ENCODE peak calls at places on chromosomes 5 and 9, in four cellular contexts. One of them, this sample, is unnamed.

GRCh38 chr9:135146766-135147472 is 59.5 kb downstream of the OLFM1 start:
- DNase-seq in activated T-helper 1 cell treated with anti-CD3 and anti-CD28 coated beads, Interleukin-12 subunit alpha, Interleukin-12 subunit beta, Interleukin-2, Interleukin-4 antibody, amounts not matched to agents 30 ng/mL and 10 ng/mL and 1 ng/mL, durations not matched to agents 14 hours and 24 hours and 36 hours: no peak
- DNase-seq in left lobe of liver: no peak
- DNase-seq in COR-L47: no peak
- DNase-seq in this sample: no peak

GRCh38 chr9:131379056-131379455 is 14.8 kb upstream of the PRRC2B start:
- DNase-seq in left lobe of liver: no peak
- DNase-seq in COR-L47: no peak
- DNase-seq in activated T-helper 1 cell treated with anti-CD3 and anti-CD28 coated beads, Interleukin-12 subunit alpha, Interleukin-12 subunit beta, Interleukin-2, Interleukin-4 antibody, amounts not matched to agents 30 ng/mL and 10 ng/mL and 1 ng/mL, durations not matched to agents 14 hours and 24 hours and 36 hours: no peak
- DNase-seq in this sample: no peak

GRCh38 chr5:16385516-16386090 is 80.0 kb downstream of the ZNF622 start:
- DNase-seq in left lobe of liver: no peak
- DNase-seq in activated T-helper 1 cell treated with anti-CD3 and anti-CD28 coated beads, Interleukin-12 subunit alpha, Interleukin-12 subunit beta, Interleukin-2, Interleukin-4 antibody, amounts not matched to agents 30 ng/mL and 10 ng/mL and 1 ng/mL, durations not matched to agents 14 hours and 24 hours and 36 hours: no peak
- DNase-seq in COR-L47: peak
- DNase-seq in this sample: no peak

GRCh38 chr5:175870820-175871447 is 444 bp upstream of the CPLX2 start:
- DNase-seq in left lobe of liver: no peak
- DNase-seq in activated T-helper 1 cell treated with anti-CD3 and anti-CD28 coated beads, Interleukin-12 subunit alpha, Interleukin-12 subunit beta, Interleukin-2, Interleukin-4 antibody, amounts not matched to agents 30 ng/mL and 10 ng/mL and 1 ng/mL, durations not matched to agents 14 hours and 24 hours and 36 hours: no peak
- DNase-seq in COR-L47: no peak
- DNase-seq in this sample: no peak

GRCh38 chr5:76849767-76850291 is at the start of gene S100Z:
- DNase-seq in left lobe of liver: no peak
- DNase-seq in activated T-helper 1 cell treated with anti-CD3 and anti-CD28 coated beads, Interleukin-12 subunit alpha, Interleukin-12 subunit beta, Interleukin-2, Interleukin-4 antibody, amounts not matched to agents 30 ng/mL and 10 ng/mL and 1 ng/mL, durations not matched to agents 14 hours and 24 hours and 36 hours: peak
- DNase-seq in COR-L47: no peak
- DNase-seq in this sample: no peak

GRCh38 chr5:147973086-147973485 is 66.7 kb upstream of the C5orf46 start:
- DNase-seq in left lobe of liver: no peak
- DNase-seq in activated T-helper 1 cell treated with anti-CD3 and anti-CD28 coated beads, Interleukin-12 subunit alpha, Interleukin-12 subunit beta, Interleukin-2, Interleukin-4 antibody, amounts not matched to agents 30 ng/mL and 10 ng/mL and 1 ng/mL, durations not matched to agents 14 hours and 24 hours and 36 hours: no peak
- DNase-seq in COR-L47: no peak
- DNase-seq in this sample: no peak

GRCh38 chr9:127943746-127944145 is 6.1 kb upstream of the DPM2 start:
- DNase-seq in left lobe of liver: peak
- DNase-seq in COR-L47: peak
- DNase-seq in activated T-helper 1 cell treated with anti-CD3 and anti-CD28 coated beads, Interleukin-12 subunit alpha, Interleukin-12 subunit beta, Interleukin-2, Interleukin-4 antibody, amounts not matched to agents 30 ng/mL and 10 ng/mL and 1 ng/mL, durations not matched to agents 14 hours and 24 hours and 36 hours: peak
- DNase-seq in this sample: peak

GRCh38 chr9:8733096-8733954 is 933.7 kb upstream of the DMAC1 start:
- DNase-seq in COR-L47: peak
- DNase-seq in left lobe of liver: no peak
- DNase-seq in activated T-helper 1 cell treated with anti-CD3 and anti-CD28 coated beads, Interleukin-12 subunit alpha, Interleukin-12 subunit beta, Interleukin-2, Interleukin-4 antibody, amounts not matched to agents 30 ng/mL and 10 ng/mL and 1 ng/mL, durations not matched to agents 14 hours and 24 hours and 36 hours: no peak
- DNase-seq in this sample: peak

GRCh38 chr5:36164461-36164860 is 12.6 kb downstream of the SKP2 start:
- DNase-seq in activated T-helper 1 cell treated with anti-CD3 and anti-CD28 coated beads, Interleukin-12 subunit alpha, Interleukin-12 subunit beta, Interleukin-2, Interleukin-4 antibody, amounts not matched to agents 30 ng/mL and 10 ng/mL and 1 ng/mL, durations not matched to agents 14 hours and 24 hours and 36 hours: no peak
- DNase-seq in COR-L47: no peak
- DNase-seq in left lobe of liver: no peak
- DNase-seq in this sample: no peak

GRCh38 chr5:150511641-150512367 is 3.9 kb downstream of the NDST1 start:
- DNase-seq in COR-L47: no peak
- DNase-seq in activated T-helper 1 cell treated with anti-CD3 and anti-CD28 coated beads, Interleukin-12 subunit alpha, Interleukin-12 subunit beta, Interleukin-2, Interleukin-4 antibody, amounts not matched to agents 30 ng/mL and 10 ng/mL and 1 ng/mL, durations not matched to agents 14 hours and 24 hours and 36 hours: no peak
- DNase-seq in left lobe of liver: no peak
- DNase-seq in this sample: no peak

GRCh38 chr9:137077758-137078693 is 709 bp downstream of the UAP1L1 start:
- DNase-seq in left lobe of liver: peak
- DNase-seq in COR-L47: no peak
- DNase-seq in activated T-helper 1 cell treated with anti-CD3 and anti-CD28 coated beads, Interleukin-12 subunit alpha, Interleukin-12 subunit beta, Interleukin-2, Interleukin-4 antibody, amounts not matched to agents 30 ng/mL and 10 ng/mL and 1 ng/mL, durations not matched to agents 14 hours and 24 hours and 36 hours: peak
- DNase-seq in this sample: no peak

GRCh38 chr5:39717186-39717897 is 292.6 kb upstream of the DAB2 start:
- DNase-seq in activated T-helper 1 cell treated with anti-CD3 and anti-CD28 coated beads, Interleukin-12 subunit alpha, Interleukin-12 subunit beta, Interleukin-2, Interleukin-4 antibody, amounts not matched to agents 30 ng/mL and 10 ng/mL and 1 ng/mL, durations not matched to agents 14 hours and 24 hours and 36 hours: no peak
- DNase-seq in COR-L47: no peak
- DNase-seq in left lobe of liver: no peak
- DNase-seq in this sample: no peak

GRCh38 chr9:118038713-118039112 is 334.5 kb downstream of the TLR4 start:
- DNase-seq in COR-L47: no peak
- DNase-seq in activated T-helper 1 cell treated with anti-CD3 and anti-CD28 coated beads, Interleukin-12 subunit alpha, Interleukin-12 subunit beta, Interleukin-2, Interleukin-4 antibody, amounts not matched to agents 30 ng/mL and 10 ng/mL and 1 ng/mL, durations not matched to agents 14 hours and 24 hours and 36 hours: no peak
- DNase-seq in left lobe of liver: no peak
- DNase-seq in this sample: no peak

GRCh38 chr5:73445708-73446630 is 2.6 kb downstream of the FOXD1 start:
- DNase-seq in activated T-helper 1 cell treated with anti-CD3 and anti-CD28 coated beads, Interleukin-12 subunit alpha, Interleukin-12 subunit beta, Interleukin-2, Interleukin-4 antibody, amounts not matched to agents 30 ng/mL and 10 ng/mL and 1 ng/mL, durations not matched to agents 14 hours and 24 hours and 36 hours: no peak
- DNase-seq in left lobe of liver: no peak
- DNase-seq in COR-L47: no peak
- DNase-seq in this sample: no peak

GRCh38 chr5:93583799-93584530 is 943 bp downstream of the NR2F1 start:
- DNase-seq in COR-L47: no peak
- DNase-seq in left lobe of liver: no peak
- DNase-seq in activated T-helper 1 cell treated with anti-CD3 and anti-CD28 coated beads, Interleukin-12 subunit alpha, Interleukin-12 subunit beta, Interleukin-2, Interleukin-4 antibody, amounts not matched to agents 30 ng/mL and 10 ng/mL and 1 ng/mL, durations not matched to agents 14 hours and 24 hours and 36 hours: no peak
- DNase-seq in this sample: peak

GRCh38 chr5:158599132-158599531 is 500.6 kb downstream of the EBF1 start:
- DNase-seq in COR-L47: no peak
- DNase-seq in activated T-helper 1 cell treated with anti-CD3 and anti-CD28 coated beads, Interleukin-12 subunit alpha, Interleukin-12 subunit beta, Interleukin-2, Interleukin-4 antibody, amounts not matched to agents 30 ng/mL and 10 ng/mL and 1 ng/mL, durations not matched to agents 14 hours and 24 hours and 36 hours: no peak
- DNase-seq in left lobe of liver: no peak
- DNase-seq in this sample: no peak

GRCh38 chr5:171388816-171389168 is 1.1 kb downstream of the NPM1 start:
- DNase-seq in activated T-helper 1 cell treated with anti-CD3 and anti-CD28 coated beads, Interleukin-12 subunit alpha, Interleukin-12 subunit beta, Interleukin-2, Interleukin-4 antibody, amounts not matched to agents 30 ng/mL and 10 ng/mL and 1 ng/mL, durations not matched to agents 14 hours and 24 hours and 36 hours: peak
- DNase-seq in COR-L47: no peak
- DNase-seq in left lobe of liver: no peak
- DNase-seq in this sample: no peak

GRCh38 chr5:42632501-42632900 is 124.1 kb upstream of the CCDC152 start:
- DNase-seq in COR-L47: no peak
- DNase-seq in left lobe of liver: no peak
- DNase-seq in activated T-helper 1 cell treated with anti-CD3 and anti-CD28 coated beads, Interleukin-12 subunit alpha, Interleukin-12 subunit beta, Interleukin-2, Interleukin-4 antibody, amounts not matched to agents 30 ng/mL and 10 ng/mL and 1 ng/mL, durations not matched to agents 14 hours and 24 hours and 36 hours: no peak
- DNase-seq in this sample: no peak

GRCh38 chr5:148179234-148179824 is 11.0 kb downstream of the SPINK14 start:
- DNase-seq in COR-L47: peak
- DNase-seq in left lobe of liver: no peak
- DNase-seq in activated T-helper 1 cell treated with anti-CD3 and anti-CD28 coated beads, Interleukin-12 subunit alpha, Interleukin-12 subunit beta, Interleukin-2, Interleukin-4 antibody, amounts not matched to agents 30 ng/mL and 10 ng/mL and 1 ng/mL, durations not matched to agents 14 hours and 24 hours and 36 hours: no peak
- DNase-seq in this sample: peak

GRCh38 chr5:177553671-177554429 is 513 bp downstream of the FAM193B start:
- DNase-seq in activated T-helper 1 cell treated with anti-CD3 and anti-CD28 coated beads, Interleukin-12 subunit alpha, Interleukin-12 subunit beta, Interleukin-2, Interleukin-4 antibody, amounts not matched to agents 30 ng/mL and 10 ng/mL and 1 ng/mL, durations not matched to agents 14 hours and 24 hours and 36 hours: peak
- DNase-seq in left lobe of liver: peak
- DNase-seq in COR-L47: no peak
- DNase-seq in this sample: peak

GRCh38 chr9:127875306-127875966 is 2.0 kb downstream of the AK1 start:
- DNase-seq in COR-L47: no peak
- DNase-seq in activated T-helper 1 cell treated with anti-CD3 and anti-CD28 coated beads, Interleukin-12 subunit alpha, Interleukin-12 subunit beta, Interleukin-2, Interleukin-4 antibody, amounts not matched to agents 30 ng/mL and 10 ng/mL and 1 ng/mL, durations not matched to agents 14 hours and 24 hours and 36 hours: no peak
- DNase-seq in left lobe of liver: no peak
- DNase-seq in this sample: no peak

GRCh38 chr5:1314564-1314982 is 19.7 kb upstream of the TERT start:
- DNase-seq in activated T-helper 1 cell treated with anti-CD3 and anti-CD28 coated beads, Interleukin-12 subunit alpha, Interleukin-12 subunit beta, Interleukin-2, Interleukin-4 antibody, amounts not matched to agents 30 ng/mL and 10 ng/mL and 1 ng/mL, durations not matched to agents 14 hours and 24 hours and 36 hours: no peak
- DNase-seq in left lobe of liver: peak
- DNase-seq in COR-L47: no peak
- DNase-seq in this sample: no peak

GRCh38 chr5:55894135-55894534 is 43.0 kb downstream of the IL31RA start:
- DNase-seq in left lobe of liver: no peak
- DNase-seq in activated T-helper 1 cell treated with anti-CD3 and anti-CD28 coated beads, Interleukin-12 subunit alpha, Interleukin-12 subunit beta, Interleukin-2, Interleukin-4 antibody, amounts not matched to agents 30 ng/mL and 10 ng/mL and 1 ng/mL, durations not matched to agents 14 hours and 24 hours and 36 hours: no peak
- DNase-seq in COR-L47: no peak
- DNase-seq in this sample: no peak